ENCODE peak calls at places on chromosomes 13 and 19, in seven cellular contexts. N is nephron progenitor cell, D is progenitor cell of endocrine pancreas, V is lung, C is fibroblast of pulmonary artery, K is AG10803, B is BJ. Q is an unnamed sample.
A peak's percentile ranks its signal among the peaks of the same experiment; 100 is the strongest.

GRCh38 chr19:16014923-16015804 is 61.1 kb upstream of the TPM4 start:
- DNase-seq in N (no peak), D (no peak), V (no peak), B (no peak), C (no peak), K (no peak), Q (no peak)

GRCh38 chr13:62113145-62113544 is 697.5 kb upstream of the PCDH20 start:
- DNase-seq in K (no peak), D (no peak), V (no peak), N (no peak), C (no peak), B (no peak), Q (no peak)

GRCh38 chr13:25378528-25378927 is 6.8 kb downstream of the ATP8A2 start:
- DNase-seq in N (no peak), D (no peak), B (no peak), C (no peak), V (no peak), K (no peak), Q (no peak)

GRCh38 chr19:38542040-38542439 is 75.7 kb downstream of the MAP4K1 start:
- DNase-seq in K (no peak), B (no peak), C (no peak), V (no peak), N (no peak), D (no peak), Q (no peak)

GRCh38 chr19:54478677-54479266 is 5.7 kb upstream of the CDC42EP5 start:
- DNase-seq in C (peak; percentile 67), D (no peak), V (no peak), N (peak; percentile 73), K (peak; percentile 48), B (no peak), Q (no peak)

GRCh38 chr13:34335662-34336007 is 517.7 kb downstream of the RFC3 start:
- DNase-seq in N (no peak), D (no peak), K (no peak), B (no peak), C (no peak), V (no peak), Q (no peak)

GRCh38 chr13:106318941-106319411 is 216.5 kb downstream of the EFNB2 start:
- DNase-seq in N (no peak), B (peak; percentile 76), C (peak; percentile 97), D (no peak), V (peak; percentile 48), K (peak; percentile 92), Q (peak; percentile 92)

GRCh38 chr19:44615529-44616247 is 2.3 kb downstream of the IGSF23 start:
- DNase-seq in K (no peak), N (no peak), V (no peak), D (no peak), C (no peak), B (no peak), Q (no peak)

GRCh38 chr13:103640617-103641016 is 574.4 kb upstream of the SLC10A2 start:
- DNase-seq in K (no peak), B (no peak), C (no peak), D (no peak), N (no peak), V (no peak), Q (no peak)

GRCh38 chr19:14507704-14508246 is 10.4 kb downstream of the DNAJB1 start:
- DNase-seq in D (no peak), N (no peak), C (peak; percentile 51), B (peak; percentile 42), K (peak; percentile 66), V (peak; percentile 58), Q (no peak)

GRCh38 chr19:6030214-6030507 is 52.2 kb upstream of the RANBP3 start:
- DNase-seq in N (no peak), C (peak; percentile 85), B (no peak), V (no peak), D (no peak), K (peak; percentile 67), Q (no peak)

GRCh38 chr19:38073806-38074685 is 150.0 kb downstream of the DPF1 start:
- DNase-seq in K (no peak), C (no peak), D (no peak), V (no peak), B (no peak), N (peak; percentile 41), Q (no peak)

GRCh38 chr13:105059786-105060185 is 1475.7 kb downstream of the EFNB2 start:
- DNase-seq in C (no peak), B (no peak), K (no peak), D (no peak), V (no peak), N (no peak), Q (no peak)

GRCh38 chr19:45547965-45548609 is 36.5 kb downstream of the OPA3 start:
- DNase-seq in N (no peak), K (peak; percentile 31), V (no peak), B (peak; percentile 66), C (peak; percentile 49), D (no peak), Q (no peak)

GRCh38 chr13:98144501-98145350 is 1.8 kb downstream of the FARP1 start:
- DNase-seq in B (peak; percentile 13), V (no peak), D (no peak), K (peak; percentile 69), C (peak; percentile 42), N (peak; percentile 50), Q (no peak)

GRCh38 chr19:55091126-55091910 is 15.6 kb downstream of the EPS8L1 start:
- DNase-seq in B (no peak), V (no peak), K (no peak), N (no peak), C (no peak), D (no peak), Q (no peak)

DNA sequence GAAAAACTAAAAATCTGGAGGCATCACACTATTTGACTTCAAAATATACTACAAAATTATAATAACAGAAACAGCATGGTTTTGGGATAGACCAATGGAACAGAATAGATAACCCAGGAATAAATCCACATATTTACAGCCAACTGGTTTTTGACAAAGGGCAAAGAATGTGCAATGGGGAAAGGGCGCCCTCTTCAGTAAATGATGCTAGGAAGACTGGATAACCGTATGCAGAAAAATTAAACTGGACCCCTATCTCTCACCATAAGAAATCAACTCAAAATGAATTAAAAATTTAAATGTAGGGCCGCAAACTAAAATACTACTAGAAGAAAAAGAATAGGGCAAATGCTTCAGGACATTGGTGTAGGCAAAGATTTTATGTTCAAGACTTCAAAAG is 440.5 kb upstream of the SGCG start:
- DNase-seq in K (no peak), B (no peak), C (no peak), N (no peak), D (no peak), V (no peak), Q (no peak)
- TF ChIP-seq CTCF in K (no peak), B (no peak), C (no peak), N (peak; percentile 17), D (peak; percentile 17), V (no peak), Q (peak; percentile 59)

GRCh38 chr13:111926501-111927180 is 140.3 kb upstream of the SOX1 start:
- DNase-seq in N (no peak), D (no peak), C (no peak), B (no peak), K (no peak), V (no peak), Q (no peak)

GRCh38 chr13:111924676-111925075 is 142.3 kb upstream of the SOX1 start:
- DNase-seq in K (no peak), V (no peak), B (no peak), C (no peak), N (no peak), D (no peak), Q (no peak)

GRCh38 chr13:111927181-111927540 is 139.8 kb upstream of the SOX1 start:
- DNase-seq in N (no peak), V (no peak), D (no peak), K (no peak), C (no peak), B (no peak), Q (no peak)

GRCh38 chr13:111925146-111925875 is 141.6 kb upstream of the SOX1 start:
- DNase-seq in N (no peak), V (no peak), D (no peak), B (no peak), K (no peak), C (no peak), Q (no peak)

DNA sequence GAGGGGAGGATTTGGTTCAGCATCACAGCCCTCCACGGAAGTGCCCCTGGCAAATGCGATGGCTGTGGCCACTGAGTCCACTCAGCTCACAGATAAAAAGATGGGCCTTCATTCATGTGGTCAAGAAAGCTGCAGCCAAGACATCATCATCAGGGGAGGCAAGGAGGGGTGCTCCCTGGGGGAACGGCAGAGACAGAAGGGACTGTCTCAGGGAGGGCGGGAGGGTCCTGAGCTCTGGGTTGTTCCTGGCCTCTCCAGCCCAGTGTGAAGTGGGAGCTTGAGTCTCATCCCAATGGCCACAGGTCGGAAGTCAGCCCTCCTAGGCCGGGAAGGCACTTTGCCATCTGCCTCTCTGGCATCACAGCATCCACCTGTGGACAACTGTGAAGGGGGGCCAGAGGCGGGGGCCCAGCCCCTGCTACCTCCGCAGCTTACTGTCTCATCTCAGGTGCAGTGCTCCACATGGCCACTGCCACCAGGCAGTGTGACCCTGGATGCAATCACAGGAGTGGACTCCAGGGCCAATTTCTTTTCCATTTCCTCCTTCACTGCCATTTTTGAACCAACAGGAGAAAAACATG is 137.8 kb upstream of the SOX1 start:
- DNase-seq in K (no peak), B (no peak), V (no peak), N (no peak), D (no peak), C (no peak), Q (no peak)
- TF ChIP-seq CTCF in K (no peak), B (no peak), V (no peak), N (no peak), D (no peak), C (no peak), Q (no peak)

GRCh38 chr13:99509477-99509876 is 8.2 kb downstream of the TM9SF2 start:
- DNase-seq in V (no peak), K (no peak), N (no peak), B (no peak), C (no peak), D (no peak), Q (no peak)

GRCh38 chr13:99501952-99502310 is 659 bp downstream of the TM9SF2 start:
- DNase-seq in D (no peak), B (no peak), C (peak; percentile 23), N (peak; percentile 40), K (peak; percentile 35), V (no peak), Q (no peak)

GRCh38 chr13:99507054-99507453 is 5.8 kb downstream of the TM9SF2 start:
- DNase-seq in B (no peak), K (no peak), N (no peak), C (no peak), V (no peak), D (no peak), Q (no peak)

GRCh38 chr13:99506632-99507031 is 5.4 kb downstream of the TM9SF2 start:
- DNase-seq in K (no peak), C (no peak), B (no peak), V (no peak), N (no peak), D (no peak), Q (no peak)

DNA sequence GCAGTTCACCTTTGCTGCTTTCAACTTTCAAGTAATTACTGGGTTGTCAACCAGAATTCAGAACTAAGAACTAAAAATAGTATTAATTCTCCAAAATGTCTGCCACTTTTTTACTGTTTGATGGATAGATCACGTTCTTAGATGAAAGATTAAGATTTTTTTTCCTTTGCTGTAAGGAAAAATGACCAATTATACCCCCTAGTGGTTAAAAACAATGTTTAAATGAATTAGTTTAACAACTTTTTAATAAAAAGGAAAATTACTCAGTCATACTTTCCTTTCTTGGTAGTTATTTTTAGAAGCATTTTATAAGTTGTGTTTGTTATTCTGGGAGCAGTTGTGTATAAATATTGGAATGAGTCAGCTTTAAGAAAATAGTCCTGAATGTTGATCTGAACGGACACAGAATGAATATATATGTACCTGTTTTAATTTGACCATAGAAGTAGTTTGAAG is 4.6 kb downstream of the TM9SF2 start:
- DNase-seq in N (no peak), B (no peak), K (peak; percentile 20), C (peak; percentile 37), D (no peak), V (no peak), Q (no peak)
- TF ChIP-seq CTCF in N (peak; percentile 16), B (peak; percentile 30), K (peak; percentile 48), C (peak; percentile 35), D (peak; percentile 59), V (no peak), Q (peak; percentile 30)

GRCh38 chr19:48954595-48955307 is at the start of gene BAX:
- DNase-seq in D (peak; percentile 98), C (peak; percentile 97), K (peak; percentile 92), B (peak; percentile 68), V (peak; percentile 97), N (peak; percentile 98), Q (peak; percentile 83)
- TF ChIP-seq CTCF in D (no peak), C (no peak), K (no peak), B (no peak), V (no peak), N (no peak), Q (no peak)